ENCODE peak calls at places on chromosomes 6 and 20, in five cellular contexts. I is fibroblast of lung; T is CD4-positive, alpha-beta T cell; A is dermis blood vessel endothelial cell; V is pons. D is an unnamed sample.

GRCh38 chr6:108106261-108106660 is 31.7 kb upstream of the OSTM1 start:
- DNase-seq in I (no peak), T (no peak), A (no peak), V (no peak), D (no peak)

GRCh38 chr6:15066433-15067337 is 179.2 kb upstream of the JARID2 start:
- DNase-seq in I (peak; percentile 90), T (no peak), A (peak; percentile 42), V (peak; percentile 41), D (no peak)

GRCh38 chr20:62832212-62832922 is 15.5 kb downstream of the COL9A3 start:
- DNase-seq in I (peak; percentile 29), T (peak; percentile 38), A (no peak), V (no peak), D (no peak)

GRCh38 chr6:89655122-89655521 is 16.6 kb upstream of the LYRM2 start:
- DNase-seq in I (peak; percentile 51), T (no peak), A (no peak), V (no peak), D (no peak)

GRCh38 chr20:58714340-58714922 is 21.8 kb downstream of the NPEPL1 start:
- DNase-seq in I (no peak), T (no peak), A (no peak), V (no peak), D (no peak)

GRCh38 chr20:54093423-54094267 is 23.3 kb upstream of the BCAS1 start:
- DNase-seq in I (no peak), T (no peak), A (no peak), V (peak; percentile 81), D (no peak)

GRCh38 chr6:52663120-52663934 is 7.6 kb upstream of the TMEM14A start:
- DNase-seq in I (peak; percentile 65), T (peak; percentile 57), A (peak; percentile 89), V (peak; percentile 87), D (peak; percentile 67)

GRCh38 chr20:18754030-18754659 is 59.4 kb upstream of the SCP2D1 start:
- DNase-seq in I (peak; percentile 5), T (no peak), A (no peak), V (no peak), D (no peak)

GRCh38 chr6:167796668-167797031 is 30.1 kb upstream of the AFDN start:
- DNase-seq in I (no peak), T (no peak), A (peak; percentile 18), V (no peak), D (no peak)

GRCh38 chr20:20297181-20297580 is 70.7 kb upstream of the INSM1 start:
- DNase-seq in I (no peak), T (no peak), A (no peak), V (no peak), D (no peak)

GRCh38 chr20:17542993-17543412 is 11.8 kb upstream of the BFSP1 start:
- DNase-seq in I (peak; percentile 97), T (no peak), A (no peak), V (no peak), D (peak; percentile 92)

GRCh38 chr6:89242574-89243330 is 25.6 kb upstream of the GABRR1 start:
- DNase-seq in I (peak; percentile 36), T (no peak), A (peak; percentile 68), V (peak; percentile 55), D (peak; percentile 46)

GRCh38 chr6:121724576-121724975 is 289.1 kb downstream of the GJA1 start:
- DNase-seq in I (no peak), T (no peak), A (peak; percentile 74), V (no peak), D (no peak)

GRCh38 chr6:142419071-142419470 is 117.3 kb downstream of the ADGRG6 start:
- DNase-seq in I (no peak), T (no peak), A (no peak), V (no peak), D (no peak)

GRCh38 chr20:21026951-21027350 is 79.2 kb downstream of the LINC00237 start:
- DNase-seq in I (no peak), T (no peak), A (no peak), V (no peak), D (no peak)

GRCh38 chr6:158145940-158146339 is 22.1 kb downstream of the SERAC1 start:
- DNase-seq in I (peak; percentile 47), T (no peak), A (no peak), V (no peak), D (no peak)

GRCh38 chr6:10964684-10965083 is 77.8 kb downstream of the SYCP2L start:
- DNase-seq in I (no peak), T (no peak), A (no peak), V (no peak), D (no peak)

GRCh38 chr6:41464481-41464880 is 81.7 kb upstream of the FOXP4 start:
- DNase-seq in I (peak; percentile 78), T (no peak), A (peak; percentile 28), V (no peak), D (no peak)

GRCh38 chr6:143014764-143015163 is 45.9 kb upstream of the AIG1 start:
- DNase-seq in I (no peak), T (no peak), A (no peak), V (no peak), D (no peak)

GRCh38 chr20:13855613-13856012 is 70.8 kb downstream of the NDUFAF5 start:
- DNase-seq in I (no peak), T (no peak), A (no peak), V (no peak), D (no peak)

GRCh38 chr6:163490826-163491577 is 76.5 kb downstream of the QKI start:
- DNase-seq in I (peak; percentile 82), T (no peak), A (peak; percentile 83), V (peak; percentile 69), D (peak; percentile 74)

GRCh38 chr6:145119091-145119490 is 616.2 kb downstream of the EPM2A start:
- DNase-seq in I (no peak), T (no peak), A (no peak), V (no peak), D (no peak)

GRCh38 chr6:113489946-113490345 is 367.2 kb upstream of the MARCKS start:
- DNase-seq in I (peak; percentile 8), T (no peak), A (peak; percentile 24), V (no peak), D (no peak)

GRCh38 chr6:11194399-11195274 is 37.8 kb downstream of the NEDD9 start:
- DNase-seq in I (peak; percentile 90), T (no peak), A (peak; percentile 94), V (no peak), D (peak; percentile 81)

D was measured in astrocyte of the cerebellum.